ENCODE peak calls at places on chromosomes 1 and 21, in five cellular contexts. T is neural progenitor cell; P is OCI-LY7; Y is neuronal stem cell; D is CD4-positive, CD25-positive, alpha-beta regulatory T cell. C is an unnamed sample.
A peak's percentile ranks its signal among the peaks of the same experiment; 100 is the strongest.

GRCh38 chr1:38559180-38559874 is 300.2 kb downstream of the RRAGC start:
- DNase-seq in P (peak; percentile 7), D (peak; percentile 96), Y (no peak), T (no peak), C (peak; percentile 74)

GRCh38 chr1:28157901-28158300 is 18.6 kb downstream of the PTAFR start:
- DNase-seq in Y (no peak), T (no peak), P (no peak), D (no peak), C (no peak)

GRCh38 chr1:3319874-3320245 is 134.6 kb upstream of the ARHGEF16 start:
- DNase-seq in T (peak; percentile 70), Y (peak; percentile 61), P (peak; percentile 70), D (peak; percentile 44), C (no peak)

GRCh38 chr1:117616356-117616755 is 10.5 kb downstream of the TENT5C start:
- DNase-seq in Y (no peak), T (no peak), P (no peak), D (no peak), C (no peak)

GRCh38 chr1:4972761-4973320 is 318.4 kb downstream of the AJAP1 start:
- DNase-seq in P (no peak), T (no peak), D (no peak), Y (no peak), C (no peak)

GRCh38 chr1:32876341-32877210 is 5.9 kb upstream of the FNDC5 start:
- DNase-seq in T (peak; percentile 65), P (peak; percentile 73), Y (no peak), D (peak; percentile 64), C (peak; percentile 50)

GRCh38 chr1:1135339-1136111 is 19.6 kb upstream of the C1orf159 start:
- DNase-seq in P (no peak), Y (no peak), D (no peak), T (peak; percentile 45), C (no peak)

GRCh38 chr1:215457213-215457612 is 109.9 kb upstream of the KCTD3 start:
- DNase-seq in P (no peak), D (no peak), Y (no peak), T (no peak), C (no peak)

GRCh38 chr1:17251699-17252376 is 2.9 kb downstream of the PADI3 start:
- DNase-seq in T (no peak), P (no peak), D (no peak), Y (no peak), C (no peak)

GRCh38 chr1:244224487-244225430 is 173.7 kb downstream of the ZBTB18 start:
- DNase-seq in D (no peak), T (no peak), Y (no peak), P (no peak), C (no peak)

GRCh38 chr1:57424231-57425027 is 569 bp upstream of the DAB1 start:
- DNase-seq in D (no peak), T (peak; percentile 81), P (no peak), Y (peak; percentile 66), C (no peak)

GRCh38 chr1:230306158-230306557 is 120.0 kb downstream of the PGBD5 start:
- DNase-seq in Y (no peak), P (peak; percentile 57), T (no peak), D (peak; percentile 78), C (no peak)

GRCh38 chr21:35649186-35649585 is 411.1 kb downstream of the SETD4 start:
- DNase-seq in P (no peak), D (no peak), T (no peak), Y (no peak), C (no peak)

GRCh38 chr1:156657161-156657970 is 15.4 kb downstream of the BCAN start:
- DNase-seq in Y (no peak), T (peak; percentile 78), D (peak; percentile 58), P (peak; percentile 48), C (peak; percentile 72)

GRCh38 chr1:239363920-239364319 is 22.4 kb upstream of the CHRM3 start:
- DNase-seq in P (no peak), Y (no peak), T (no peak), D (no peak), C (no peak)

GRCh38 chr1:24735156-24735618 is 10.1 kb upstream of the CLIC4 start:
- DNase-seq in P (no peak), Y (no peak), T (peak; percentile 54), D (no peak), C (no peak)

GRCh38 chr1:225875044-225875822 is 6.9 kb downstream of the TMEM63A start:
- DNase-seq in D (no peak), T (no peak), Y (no peak), P (no peak), C (no peak)

GRCh38 chr1:225866981-225867380 is 15.2 kb downstream of the TMEM63A start:
- DNase-seq in D (no peak), T (no peak), P (no peak), Y (no peak), C (no peak)

GRCh38 chr1:164863056-164863455 is 304.1 kb downstream of the PBX1 start:
- DNase-seq in P (no peak), D (no peak), T (no peak), Y (no peak), C (no peak)

GRCh38 chr1:5991784-5992033 is 516 bp downstream of the NPHP4 start:
- DNase-seq in D (peak; percentile 69), P (no peak), Y (no peak), T (no peak), C (no peak)

GRCh38 chr1:15736035-15736665 is at the start of gene SLC25A34:
- DNase-seq in D (no peak), T (no peak), Y (no peak), P (no peak), C (no peak)

GRCh38 chr1:154490327-154490726 is 11.7 kb upstream of the TDRD10 start:
- DNase-seq in T (no peak), Y (no peak), P (no peak), D (no peak), C (no peak)
- H3K4me1 ChIP-seq in T (peaks cover 8% of the 10 kb centered on the region), Y (peaks cover 7% of the 10 kb centered on the region), P (peaks cover 25% of the 10 kb centered on the region), D (peaks cover 16% of the 10 kb centered on the region), C (peaks cover 20% of the 10 kb centered on the region)

DNA sequence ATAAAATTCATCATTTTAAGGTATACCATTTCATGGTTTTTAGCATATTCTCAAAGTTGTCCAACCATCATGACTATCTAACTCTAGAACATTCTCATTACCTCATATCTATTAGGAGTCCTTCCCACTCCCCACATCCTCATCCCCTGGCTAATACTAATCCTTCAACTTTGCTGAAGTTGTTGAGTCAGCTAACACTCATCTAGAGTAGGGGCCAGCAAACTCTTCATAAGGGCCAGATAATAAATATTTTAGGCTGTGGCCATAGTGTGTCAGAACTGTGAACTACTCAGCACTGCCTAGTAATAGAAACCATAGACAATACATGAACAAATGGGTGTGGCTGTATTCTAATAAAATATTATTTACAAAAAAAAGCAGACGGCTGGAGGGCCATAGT is 43.0 kb downstream of the TOR3A start:
- DNase-seq in T (no peak), P (no peak), Y (no peak), D (no peak), C (no peak)
- H3K4me3 ChIP-seq in T (no peak overlapping the region), P (no peak overlapping the region), Y (no peak overlapping the region), D (no peak overlapping the region), C (no peak overlapping the region)

DNA sequence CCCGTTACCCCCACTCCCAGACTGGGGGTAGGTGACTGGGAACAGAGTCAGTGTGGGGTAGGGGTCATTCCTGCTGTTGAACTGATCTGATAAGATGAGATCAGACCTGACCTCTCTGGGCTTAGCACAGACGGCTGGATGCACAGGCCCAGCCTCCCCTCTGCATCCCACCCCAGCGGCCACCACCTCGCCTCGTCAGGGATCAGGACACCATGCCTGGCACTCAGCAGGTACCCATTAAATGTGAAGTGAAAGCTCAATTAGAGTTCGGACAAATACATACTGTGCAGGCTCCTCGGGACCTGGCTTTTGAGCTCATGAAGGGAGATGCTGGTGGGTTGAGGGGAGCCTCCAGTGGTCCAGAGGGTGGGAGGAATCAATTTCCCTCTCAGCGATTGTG is 15.7 kb downstream of the SOX13 start:
- DNase-seq in Y (no peak), T (no peak), D (no peak), P (no peak), C (no peak)
- H3K27ac ChIP-seq in Y (no peak overlapping the region), T (no peak overlapping the region), D (no peak overlapping the region), P (no peak overlapping the region), C (no peak overlapping the region)

DNA sequence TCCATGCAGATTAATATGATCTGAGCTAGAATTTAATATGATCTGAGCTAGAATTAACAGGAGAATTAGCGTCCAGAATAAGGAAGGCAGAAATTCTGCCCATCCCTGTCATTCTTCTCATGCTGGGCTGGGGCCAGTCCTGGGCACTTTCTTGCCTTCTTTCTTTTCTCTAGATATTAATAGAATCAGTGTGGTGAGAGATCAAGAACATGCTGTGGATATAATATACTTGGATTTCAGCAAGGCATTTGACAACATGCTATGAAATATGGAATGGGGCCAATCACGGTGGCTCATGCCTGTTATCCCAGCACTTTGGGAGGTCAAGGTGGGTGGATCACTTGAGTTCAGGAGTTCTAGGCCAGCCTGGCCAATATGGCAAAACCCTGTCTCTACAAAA is 18.1 kb downstream of the UBIAD1 start:
- DNase-seq in T (no peak), Y (no peak), P (no peak), D (no peak), C (no peak)
- H3K4me1 ChIP-seq in T (peaks cover 25% of the 10 kb centered on the region), Y (peaks cover 15% of the 10 kb centered on the region), P (no peaks in the 10 kb centered on the region), D (peaks cover 23% of the 10 kb centered on the region), C (peaks cover 38% of the 10 kb centered on the region)

GRCh38 chr1:162720996-162721395 is 69.5 kb upstream of the HSD17B7 start:
- DNase-seq in P (no peak), T (no peak), D (no peak), Y (no peak), C (no peak)
- H3K4me3 ChIP-seq in P (no peak overlapping the region), T (no peak overlapping the region), D (no peak overlapping the region), Y (no peak overlapping the region), C (no peak overlapping the region)

DNA sequence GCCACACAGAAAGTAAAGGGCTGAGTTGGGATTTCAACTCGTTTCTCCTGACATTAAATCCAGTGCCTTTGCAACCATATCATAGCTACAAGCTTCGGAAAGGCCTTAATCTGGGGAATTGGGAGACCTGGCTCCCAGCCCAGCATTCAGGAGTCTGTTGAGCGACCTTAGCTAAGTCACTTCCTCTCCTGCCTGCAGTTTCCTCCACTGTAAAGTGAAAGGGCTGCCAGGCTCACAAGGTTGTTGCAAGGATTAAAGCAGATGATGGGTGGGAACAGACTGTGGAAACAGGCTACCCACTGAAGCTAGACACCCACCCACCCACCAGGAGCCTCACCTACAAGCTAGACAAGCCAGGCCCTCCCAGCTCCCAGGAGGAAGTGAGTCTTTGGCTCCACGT is 8.0 kb upstream of the EPHB2 start:
- DNase-seq in Y (no peak), T (no peak), P (no peak), D (no peak), C (no peak)
- H3K27ac ChIP-seq in Y (no peak overlapping the region), T (no peak overlapping the region), P (no peak overlapping the region), D (no peak overlapping the region), C (no peak overlapping the region)